ENCODE peak calls at places on chromosomes 2 and 18, in nine cellular contexts. U is Karpas-422, W is K562, A is heart right ventricle, X is colonic mucosa, G is uterus, K is RWPE2, V is fibroblast of lung, S is HCT116. L is an unnamed sample. For H3K4me1 and H3K36me3, the result is how much of the 10 kb centered on the place peaks cover.

GRCh38 chr2:67309281-67309680 is 87.9 kb upstream of the ETAA1 start:
- DNase-seq in S (no peak), K (no peak), U (no peak), W (no peak), A (no peak), G (no peak), V (no peak), X (no peak), L (no peak)

GRCh38 chr18:73939391-73939790 is 208.2 kb downstream of the FBXO15 start:
- DNase-seq in S (no peak), W (no peak), X (no peak), K (no peak), G (no peak), V (no peak), U (no peak), A (no peak), L (no peak)

GRCh38 chr2:203936535-203936934 is at the start of gene ICOS:
- DNase-seq in K (no peak), X (no peak), W (no peak), V (no peak), G (no peak), S (no peak), U (no peak), A (no peak), L (no peak)

GRCh38 chr2:240869956-240870875 is 1.6 kb downstream of the AGXT start:
- DNase-seq in V (no peak), X (no peak), A (no peak), K (no peak), W (no peak), G (no peak), S (no peak), U (no peak), L (no peak)

GRCh38 chr2:196276421-196276820 is 105.0 kb upstream of the STK17B start:
- DNase-seq in A (no peak), U (peak), G (no peak), W (no peak), K (no peak), X (peak), V (no peak), S (no peak), L (no peak)

GRCh38 chr18:12686100-12686499 is 16.4 kb downstream of the CEP76 start:
- DNase-seq in A (no peak), U (peak), S (peak), X (no peak), K (no peak), W (no peak), V (peak), G (no peak), L (no peak)

GRCh38 chr2:236981710-236982485 is 103.8 kb upstream of the COPS8 start:
- DNase-seq in G (no peak), A (no peak), W (no peak), K (no peak), V (no peak), S (no peak), X (no peak), U (no peak), L (no peak)

GRCh38 chr2:212831671-212832199 is 293.1 kb upstream of the ERBB4 start:
- DNase-seq in U (no peak), G (no peak), V (no peak), K (peak), A (no peak), W (no peak), S (no peak), X (no peak), L (no peak)

GRCh38 chr2:217903859-217904613 is 98.8 kb downstream of the TNS1 start:
- DNase-seq in G (peak), V (peak), A (peak), U (no peak), W (no peak), S (no peak), X (peak), K (no peak), L (no peak)

GRCh38 chr2:238216651-238217184 is 13.2 kb upstream of the ILKAP start:
- DNase-seq in W (no peak), G (no peak), U (no peak), X (no peak), S (no peak), A (no peak), K (no peak), V (no peak), L (no peak)

GRCh38 chr18:46676162-46676830 is 19.3 kb upstream of the LOXHD1 start:
- DNase-seq in V (peak), U (no peak), W (no peak), S (no peak), K (no peak), X (no peak), G (no peak), A (no peak), L (no peak)

GRCh38 chr2:23385748-23386421 is 906 bp downstream of the KLHL29 start:
- DNase-seq in V (no peak), K (no peak), X (no peak), G (peak), A (no peak), U (no peak), S (no peak), W (no peak), L (no peak)

GRCh38 chr2:43127941-43128561 is 98.4 kb downstream of the ZFP36L2 start:
- DNase-seq in V (no peak), A (no peak), S (no peak), U (no peak), X (no peak), W (no peak), K (peak), G (no peak), L (no peak)

GRCh38 chr2:223801702-223802101 is 35.7 kb downstream of the AP1S3 start:
- DNase-seq in A (no peak), W (no peak), S (no peak), G (no peak), X (no peak), K (no peak), V (no peak), U (no peak), L (no peak)
- H3K4me1 ChIP-seq in A (under half), W (under half), S (half or more), G (under half), X (under half), K (under half), V (under half), U (under half), L (under half)

DNA sequence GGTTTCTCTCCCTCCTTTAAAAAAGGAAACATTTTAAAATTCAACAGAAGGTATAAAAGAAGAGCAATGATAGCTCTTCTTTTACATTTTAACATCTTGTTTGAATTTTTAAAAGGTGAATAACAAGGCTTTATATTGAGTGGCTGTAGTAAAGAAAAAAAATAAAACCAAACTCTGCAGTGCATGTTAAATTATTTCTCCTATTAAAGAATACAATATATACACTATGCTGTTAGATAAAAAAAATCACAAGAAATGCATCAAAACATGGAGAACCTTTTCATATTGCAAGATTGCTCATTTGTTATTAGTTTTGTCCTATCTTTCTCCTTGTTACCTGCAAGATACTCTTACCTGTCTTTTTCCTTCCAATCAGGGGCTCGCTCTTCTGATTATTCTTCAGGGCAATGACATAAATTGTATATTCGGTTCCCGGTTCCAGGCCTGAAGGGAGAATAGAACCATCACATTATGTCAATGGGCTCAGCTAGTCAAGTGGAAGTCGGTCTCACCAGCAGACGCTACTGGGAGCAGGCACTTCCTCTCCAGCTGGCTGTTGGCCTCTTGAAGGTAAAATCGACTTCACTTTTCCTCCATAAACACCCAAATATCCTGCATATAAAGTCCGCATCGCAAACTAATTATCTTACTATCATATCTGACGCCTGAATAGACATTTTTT is 61.2 kb downstream of the ATIC start:
- DNase-seq in G (no peak), U (no peak), S (no peak), W (no peak), V (no peak), X (no peak), A (no peak), K (no peak), L (no peak)
- H3K36me3 ChIP-seq in G (under half), U (under half), S (under half), W (under half), V (under half), X (under half), A (under half), K (half or more), L (under half)

GRCh38 chr2:32277674-32278475 is at the start of gene YIPF4:
- DNase-seq in V (peak), S (peak), K (peak), W (peak), X (peak), G (peak), U (peak), A (peak), L (peak)
- H3K27ac ChIP-seq in V (peak), S (peak), K (peak), W (peak), X (peak), G (peak), U (peak), A (peak), L (no peak)

GRCh38 chr2:68362749-68363148 is 2.3 kb upstream of the PLEK start:
- DNase-seq in V (no peak), U (peak), G (no peak), W (no peak), X (no peak), K (no peak), S (no peak), A (no peak), L (no peak)

GRCh38 chr2:68366083-68366560 is 1.0 kb downstream of the PLEK start:
- DNase-seq in S (no peak), W (no peak), A (no peak), G (no peak), K (no peak), V (no peak), U (peak), X (no peak), L (no peak)

GRCh38 chr2:68362069-68362468 is 3.0 kb upstream of the PLEK start:
- DNase-seq in G (peak), W (peak), A (peak), X (peak), U (peak), S (peak), K (no peak), V (peak), L (peak)

GRCh38 chr2:68365087-68365486 is at the start of gene PLEK:
- DNase-seq in X (peak), U (peak), S (no peak), G (peak), K (no peak), V (no peak), A (peak), W (no peak), L (no peak)

DNA sequence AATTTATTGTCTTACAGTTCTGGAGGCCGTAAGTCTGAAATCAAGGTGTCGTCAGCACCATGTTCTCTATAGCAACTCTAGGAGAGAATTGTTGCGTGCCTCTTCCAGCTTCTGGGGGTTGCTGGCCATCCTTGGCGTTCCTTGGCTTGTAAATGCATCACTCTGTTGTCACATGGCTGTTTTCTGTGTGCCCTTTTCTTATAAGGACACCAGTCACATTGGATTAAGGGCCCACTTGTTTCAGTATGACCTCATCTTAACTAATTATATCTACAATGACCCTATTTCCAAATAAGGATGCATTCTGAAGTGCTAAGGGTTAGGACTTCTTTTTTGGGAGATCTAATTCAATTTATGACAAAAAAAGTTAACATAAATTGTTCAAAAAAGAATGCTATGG is 1.4 kb upstream of the PLEK start:
- DNase-seq in U (peak), W (no peak), V (no peak), A (no peak), K (no peak), X (no peak), G (no peak), S (no peak), L (no peak)
- H3K4me1 ChIP-seq in U (half or more), W (under half), V (under half), A (under half), K (under half), X (under half), G (under half), S (under half), L (under half)

GRCh38 chr2:24820175-24820513 is 26.9 kb downstream of the CENPO start:
- DNase-seq in U (no peak), A (no peak), X (peak), K (no peak), G (no peak), W (no peak), S (no peak), V (no peak), L (no peak)
- H3K36me3 ChIP-seq in U (under half), A (under half), X (under half), K (half or more), G (under half), W (half or more), S (under half), V (under half), L (under half)

L was measured in iPS DF 6.9.